ENCODE peak calls at places on chromosomes 7 and 10, in six cellular contexts. F is NCI-H1092, W is brain microvascular endothelial cell, S is NCI-H345, J is T follicular helper cell, L is WTC11. Q is an unnamed sample.

GRCh38 chr7:144997516-144997915 is 161.7 kb upstream of the TPK1 start:
- DNase-seq in W (no peak), F (no peak), L (no peak), J (no peak), S (no peak), Q (no peak)

GRCh38 chr10:22986771-22987542 is 59.1 kb downstream of the ARMC3 start:
- DNase-seq in L (no peak), S (peak; percentile 19), J (no peak), W (no peak), F (no peak), Q (peak; percentile 25)

GRCh38 chr10:29634764-29635625 is at the start of gene SVIL:
- DNase-seq in J (no peak), L (peak; percentile 24), S (no peak), W (peak; percentile 92), F (no peak), Q (no peak)

GRCh38 chr10:106189254-106189653 is 975.3 kb downstream of the SORCS1 start:
- DNase-seq in F (no peak), S (no peak), L (peak; percentile 64), W (no peak), J (no peak), Q (no peak)

GRCh38 chr7:148987751-148988512 is 40.4 kb downstream of the PDIA4 start:
- DNase-seq in L (no peak), F (no peak), S (peak; percentile 30), W (no peak), J (no peak), Q (no peak)

GRCh38 chr7:109322833-109323232 is 753.2 kb downstream of the DNAJB9 start:
- DNase-seq in F (no peak), L (no peak), J (no peak), S (no peak), W (no peak), Q (no peak)

GRCh38 chr10:102535481-102536147 is 31.8 kb downstream of the SUFU start:
- DNase-seq in W (no peak), S (no peak), L (no peak), F (no peak), J (no peak), Q (no peak)

GRCh38 chr10:24685958-24686540 is 37.6 kb downstream of the ARHGAP21 start:
- DNase-seq in F (no peak), W (peak; percentile 70), S (no peak), J (no peak), L (no peak), Q (no peak)

GRCh38 chr10:104406715-104407517 is 53.3 kb downstream of the CFAP58 start:
- DNase-seq in S (no peak), F (no peak), L (no peak), W (peak; percentile 22), J (no peak), Q (no peak)

GRCh38 chr10:24958701-24959392 is 6.4 kb upstream of the PRTFDC1 start:
- DNase-seq in S (no peak), F (no peak), L (no peak), J (no peak), W (peak; percentile 40), Q (no peak)

GRCh38 chr10:17918187-17918903 is 33.4 kb upstream of the SLC39A12 start:
- DNase-seq in S (no peak), L (no peak), W (no peak), J (no peak), F (no peak), Q (no peak)

GRCh38 chr10:70368774-70369482 is 13.5 kb downstream of the LRRC20 start:
- DNase-seq in L (peak; percentile 34), J (no peak), W (no peak), F (no peak), S (no peak), Q (no peak)

GRCh38 chr7:24442170-24442777 is 131.0 kb upstream of the PALS2 start:
- DNase-seq in J (no peak), L (no peak), F (no peak), S (no peak), W (no peak), Q (no peak)

GRCh38 chr7:64793106-64793755 is 997 bp upstream of the ZNF138 start:
- DNase-seq in J (no peak), S (no peak), L (no peak), W (no peak), F (no peak), Q (no peak)

GRCh38 chr7:43569424-43569823 is 13.5 kb upstream of the STK17A start:
- DNase-seq in W (peak; percentile 96), L (no peak), J (no peak), F (no peak), S (no peak), Q (no peak)

GRCh38 chr10:132571565-132572544 is 34.3 kb downstream of the INPP5A start:
- DNase-seq in F (no peak), S (peak; percentile 12), W (peak; percentile 84), J (no peak), L (peak; percentile 56), Q (no peak)

GRCh38 chr10:77490915-77491314 is 146.7 kb downstream of the KCNMA1 start:
- DNase-seq in W (peak; percentile 51), L (no peak), F (no peak), J (no peak), S (no peak), Q (no peak)

GRCh38 chr10:36606234-36606839 is 519.1 kb upstream of the ANKRD30A start:
- DNase-seq in J (no peak), S (no peak), W (peak; percentile 32), F (no peak), L (no peak), Q (no peak)

GRCh38 chr7:4882742-4883351 is 669 bp downstream of the RADIL start:
- DNase-seq in S (peak; percentile 11), L (no peak), W (no peak), J (no peak), F (no peak), Q (no peak)

GRCh38 chr7:118285358-118285757 is 60.9 kb downstream of the ANKRD7 start:
- DNase-seq in S (no peak), J (no peak), L (no peak), W (no peak), F (no peak), Q (no peak)

GRCh38 chr10:133260895-133261725 is 15.6 kb downstream of the ADAM8 start:
- DNase-seq in F (no peak), W (no peak), S (peak; percentile 29), J (peak; percentile 47), L (no peak), Q (no peak)

GRCh38 chr10:131847241-131847783 is 53.5 kb upstream of the PPP2R2D start:
- DNase-seq in S (no peak), W (no peak), L (no peak), F (no peak), J (no peak), Q (no peak)

Q was measured in NCI-H774.